ENCODE peak calls at places on chromosome 14, in five cellular contexts. B is H1, A is trophoblast cell, E is mesenchymal stem cell, U is H9. F is an unnamed sample.

GRCh38 chr14:84298738-84299137 is 1231.2 kb upstream of the FLRT2 start:
- DNase-seq in B (no peak), A (no peak), E (no peak), U (no peak), F (no peak)

GRCh38 chr14:31489680-31490079 is 1.8 kb upstream of the GPR33 start:
- DNase-seq in B (no peak), A (no peak), E (no peak), U (no peak), F (no peak)

GRCh38 chr14:91872011-91872476 is 4.7 kb upstream of the TC2N start:
- DNase-seq in B (no peak), A (no peak), E (peak), U (no peak), F (no peak)

GRCh38 chr14:79562158-79562557 is 649.1 kb downstream of the DIO2 start:
- DNase-seq in B (no peak), A (no peak), E (no peak), U (no peak), F (no peak)

GRCh38 chr14:104395941-104396681 is 183.5 kb upstream of the C14orf180 start:
- DNase-seq in B (no peak), A (peak), E (no peak), U (peak), F (no peak)

GRCh38 chr14:23119362-23120327 is 590 bp upstream of the CEBPE start:
- DNase-seq in B (no peak), A (no peak), E (no peak), U (no peak), F (no peak)

GRCh38 chr14:104477804-104478375 is 101.7 kb upstream of the C14orf180 start:
- DNase-seq in B (no peak), A (no peak), E (no peak), U (no peak), F (no peak)

GRCh38 chr14:106187176-106187670 is 660.8 kb downstream of the TMEM121 start:
- DNase-seq in B (no peak), A (no peak), E (no peak), U (no peak), F (no peak)

GRCh38 chr14:55028066-55028465 is 1.0 kb downstream of the SOCS4 start:
- DNase-seq in B (no peak), A (no peak), E (peak), U (no peak), F (no peak)

GRCh38 chr14:23550827-23551265 is 719 bp downstream of the ZFHX2 start:
- DNase-seq in B (no peak), A (no peak), E (no peak), U (no peak), F (no peak)

GRCh38 chr14:29489911-29490310 is 437.7 kb downstream of the PRKD1 start:
- DNase-seq in B (no peak), A (no peak), E (no peak), U (no peak), F (no peak)

GRCh38 chr14:29493849-29494248 is 433.8 kb downstream of the PRKD1 start:
- DNase-seq in B (no peak), A (no peak), E (no peak), U (no peak), F (no peak)

GRCh38 chr14:29494312-29494711 is 433.3 kb downstream of the PRKD1 start:
- DNase-seq in B (no peak), A (no peak), E (no peak), U (no peak), F (no peak)
- H3K27ac ChIP-seq in B (no peak), A (no peak), E (no peak), U (no peak), F (no peak)

DNA sequence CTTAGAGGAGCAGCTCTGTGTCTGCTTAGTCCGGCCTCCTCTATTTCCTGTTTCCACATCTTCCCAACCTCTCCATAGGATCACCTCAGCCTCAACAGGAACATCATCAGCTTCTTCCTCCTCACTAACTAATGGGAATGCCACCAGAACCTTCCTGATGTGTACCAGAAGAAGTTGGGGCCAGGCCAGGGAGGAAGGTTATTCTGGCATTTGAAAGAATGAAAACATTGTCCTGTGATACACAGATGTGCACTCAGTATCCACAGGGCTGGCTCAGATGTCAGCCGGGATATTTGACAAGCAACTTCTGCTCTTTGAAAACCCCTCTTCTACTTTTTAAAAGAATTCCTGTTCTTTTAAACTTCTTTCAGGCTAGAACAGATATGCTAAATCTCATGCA is 63.6 kb downstream of the TMEM30B start:
- DNase-seq in B (no peak), A (no peak), E (no peak), U (no peak), F (no peak)
- H2BK12ac ChIP-seq in B (peak), A (no peak), E (no peak), U (no peak), F (no peak)

DNA sequence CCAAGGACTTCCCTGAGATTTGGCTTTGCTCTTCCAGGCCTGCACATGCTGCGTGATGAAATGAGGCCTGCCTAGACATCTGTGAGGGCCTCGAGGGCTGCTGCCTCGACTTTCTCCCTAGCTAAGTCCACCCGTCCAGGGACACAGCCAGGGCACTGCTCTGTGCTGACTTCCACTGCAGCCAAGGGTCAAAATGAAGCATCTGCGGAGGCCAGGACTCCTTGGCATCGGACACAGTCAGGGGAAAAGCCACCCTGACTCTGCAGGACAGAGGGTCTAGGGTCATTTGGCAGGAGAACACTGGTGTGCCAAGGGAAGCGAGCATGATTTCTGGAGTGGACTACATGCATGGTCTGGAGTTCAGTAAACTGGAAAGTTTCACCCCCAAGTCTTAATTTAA is 10.7 kb downstream of the SLC25A47 start:
- DNase-seq in B (no peak), A (no peak), E (no peak), U (no peak), F (no peak)
- H3K27ac ChIP-seq in B (no peak), A (no peak), E (no peak), U (no peak), F (no peak)

GRCh38 chr14:99029150-99029915 is 242.7 kb downstream of the BCL11B start:
- DNase-seq in B (no peak), A (no peak), E (no peak), U (no peak), F (no peak)
- H2BK12ac ChIP-seq in B (no peak), A (no peak), E (no peak), U (no peak), F (no peak)

DNA sequence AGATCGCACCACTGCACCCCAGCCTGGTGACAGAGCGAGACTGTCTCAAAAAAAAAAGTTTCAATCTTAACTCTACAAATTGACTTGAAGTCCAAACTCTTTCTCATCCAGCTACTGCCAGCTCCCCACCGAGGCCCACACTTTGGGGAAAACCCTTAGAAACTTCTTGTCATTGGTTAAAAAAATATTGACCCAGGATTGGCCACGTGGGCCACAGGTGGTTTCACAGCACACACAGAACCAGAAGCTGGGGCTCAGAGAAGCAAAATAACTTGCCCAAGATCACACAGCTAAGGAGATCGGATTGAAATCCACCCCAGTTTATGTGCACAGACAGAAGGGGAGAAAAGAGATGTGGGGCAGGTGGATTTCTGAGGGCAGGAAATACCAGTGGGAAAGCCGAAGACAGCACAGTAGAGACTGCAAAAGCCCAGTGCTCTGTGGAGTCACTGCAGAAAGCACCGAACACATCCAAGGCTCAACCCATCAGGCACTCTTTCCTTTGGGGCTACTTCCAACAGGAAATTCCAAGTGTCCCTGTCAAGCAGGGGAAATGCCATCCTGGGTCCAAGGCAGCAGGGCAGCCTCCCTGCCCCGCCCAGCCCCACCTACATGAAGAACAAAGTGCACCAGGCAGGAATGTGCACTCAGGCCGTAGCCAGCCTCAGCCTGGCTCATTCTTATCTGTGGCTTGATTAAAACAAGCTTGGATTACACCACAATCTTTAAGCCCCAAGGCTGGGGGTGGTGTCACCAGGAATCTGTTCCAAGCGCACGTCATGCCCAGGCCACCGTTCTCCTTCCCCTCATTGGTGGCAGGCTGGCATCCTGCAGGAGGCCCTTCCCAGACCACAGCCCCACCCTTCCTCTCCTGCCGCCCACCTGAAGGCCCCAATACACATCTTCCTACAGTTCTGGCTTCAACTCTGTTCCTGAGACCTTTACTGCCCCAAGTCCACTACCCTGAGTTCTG is 72.5 kb downstream of the ITPK1 start:
- DNase-seq in B (no peak), A (peak), E (no peak), U (no peak), F (no peak)
- H3K27ac ChIP-seq in B (no peak), A (peak), E (no peak), U (no peak), F (no peak)

DNA sequence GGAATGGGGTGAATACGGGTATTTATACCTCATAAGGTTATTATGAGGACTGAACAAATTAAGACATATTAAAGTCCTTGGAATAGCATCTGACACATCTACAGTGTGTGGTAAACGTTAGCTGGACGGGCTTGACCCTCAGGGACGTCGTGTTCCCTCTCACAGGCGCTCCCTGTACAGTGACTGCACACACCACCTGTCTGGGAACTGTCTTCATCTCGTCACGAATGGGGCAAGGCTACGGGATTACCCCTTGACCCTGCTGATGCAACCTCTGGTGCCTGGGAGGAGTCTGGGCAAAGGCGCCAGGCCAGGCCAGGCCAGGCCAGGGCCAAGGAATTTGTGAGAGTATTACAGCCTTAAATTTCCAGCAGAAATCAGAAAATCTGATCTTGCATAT is 191.1 kb downstream of the CALM1 start:
- DNase-seq in B (no peak), A (no peak), E (no peak), U (no peak), F (no peak)
- H2BK12ac ChIP-seq in B (no peak), A (no peak), E (no peak), U (no peak), F (no peak)

GRCh38 chr14:69013943-69014782 is 35.1 kb upstream of the ACTN1 start:
- DNase-seq in B (no peak), A (no peak), E (peak), U (peak), F (no peak)

GRCh38 chr14:69012251-69012953 is 33.3 kb upstream of the ACTN1 start:
- DNase-seq in B (no peak), A (no peak), E (peak), U (no peak), F (no peak)

GRCh38 chr14:69014829-69015259 is 35.7 kb upstream of the ACTN1 start:
- DNase-seq in B (no peak), A (no peak), E (peak), U (no peak), F (no peak)

GRCh38 chr14:69008411-69008810 is 29.3 kb upstream of the ACTN1 start:
- DNase-seq in B (no peak), A (no peak), E (peak), U (no peak), F (no peak)

GRCh38 chr14:69010632-69011031 is 31.5 kb upstream of the ACTN1 start:
- DNase-seq in B (no peak), A (no peak), E (no peak), U (no peak), F (no peak)
- H3K27ac ChIP-seq in B (no peak), A (no peak), E (no peak), U (no peak), F (no peak)

GRCh38 chr14:81562818-81563217 is 29.2 kb upstream of the SEL1L start:
- DNase-seq in B (no peak), A (no peak), E (no peak), U (no peak), F (no peak)

GRCh38 chr14:81561084-81561775 is 27.6 kb upstream of the SEL1L start:
- DNase-seq in B (peak), A (no peak), E (no peak), U (no peak), F (no peak)

GRCh38 chr14:81557137-81557536 is 23.5 kb upstream of the SEL1L start:
- DNase-seq in B (no peak), A (no peak), E (no peak), U (no peak), F (no peak)

GRCh38 chr14:81555051-81555450 is 21.4 kb upstream of the SEL1L start:
- DNase-seq in B (no peak), A (no peak), E (no peak), U (no peak), F (no peak)

GRCh38 chr14:81559385-81559784 is 25.7 kb upstream of the SEL1L start:
- DNase-seq in B (no peak), A (no peak), E (no peak), U (no peak), F (no peak)
- H2BK12ac ChIP-seq in B (no peak), A (no peak), E (no peak), U (no peak), F (no peak)

GRCh38 chr14:82313889-82314288 is 780.2 kb upstream of the SEL1L start:
- DNase-seq in B (no peak), A (no peak), E (no peak), U (no peak), F (no peak)
- H3K27ac ChIP-seq in B (no peak), A (no peak), E (no peak), U (no peak), F (no peak)

GRCh38 chr14:77485256-77485655 is 13.4 kb downstream of the ISM2 start:
- DNase-seq in B (no peak), A (no peak), E (no peak), U (no peak), F (no peak)
- H2BK12ac ChIP-seq in B (no peak), A (no peak), E (no peak), U (no peak), F (no peak)